ENCODE peak calls at places on chromosomes 5 and 9, in four cellular contexts. Y is memory B cell, N is hypothalamus, H is Calu3. U is an unnamed sample.

GRCh38 chr9:116134981-116135380 is 18.6 kb upstream of the PAPPA start:
- DNase-seq in Y (no peak), N (no peak), H (no peak), U (no peak)

GRCh38 chr5:36897616-36898015 is 21.0 kb downstream of the NIPBL start:
- DNase-seq in Y (no peak), N (no peak), H (no peak), U (no peak)

GRCh38 chr5:59713488-59713844 is 180.1 kb downstream of the PDE4D start:
- DNase-seq in H (no peak), Y (no peak), N (no peak), U (no peak)

GRCh38 chr9:135023816-135024405 is 63.6 kb upstream of the OLFM1 start:
- DNase-seq in N (no peak), Y (no peak), H (no peak), U (no peak)

GRCh38 chr9:73270967-73271722 is 119.5 kb downstream of the ANXA1 start:
- DNase-seq in H (peak), N (no peak), Y (no peak), U (peak)

GRCh38 chr5:132136906-132137305 is 63.3 kb downstream of the CSF2 start:
- DNase-seq in Y (no peak), H (no peak), N (no peak), U (no peak)

GRCh38 chr5:30121092-30121491 is 1072.4 kb upstream of the CDH6 start:
- DNase-seq in N (no peak), H (no peak), Y (no peak), U (no peak)

GRCh38 chr5:157516626-157517325 is 56.8 kb downstream of the NIPAL4 start:
- DNase-seq in N (no peak), H (no peak), Y (no peak), U (peak)

GRCh38 chr5:172065431-172066065 is 59.1 kb upstream of the FBXW11 start:
- DNase-seq in H (no peak), Y (no peak), N (no peak), U (no peak)

GRCh38 chr5:172690258-172691075 is 49.4 kb downstream of the NEURL1B start:
- DNase-seq in N (no peak), Y (no peak), H (no peak), U (no peak)

GRCh38 chr9:130557077-130557468 is 22.3 kb upstream of the FUBP3 start:
- DNase-seq in H (no peak), N (no peak), Y (no peak), U (no peak)

GRCh38 chr5:76954383-76954763 is 1.5 kb downstream of the CRHBP start:
- DNase-seq in H (no peak), Y (no peak), N (no peak), U (no peak)

GRCh38 chr5:176447538-176447981 is 625 bp upstream of the FAF2 start:
- DNase-seq in H (no peak), N (no peak), Y (peak), U (no peak)

GRCh38 chr9:71490810-71491209 is 277.5 kb downstream of the CEMIP2 start:
- DNase-seq in N (no peak), H (peak), Y (no peak), U (no peak)

GRCh38 chr5:82160948-82161347 is 117.2 kb downstream of the RPS23 start:
- DNase-seq in N (no peak), H (no peak), Y (no peak), U (no peak)

GRCh38 chr5:125409101-125409495 is 662.7 kb upstream of the ZNF608 start:
- DNase-seq in Y (no peak), N (no peak), H (no peak), U (no peak)

GRCh38 chr5:6365977-6366590 is 12.3 kb downstream of the MED10 start:
- DNase-seq in Y (no peak), N (no peak), H (no peak), U (no peak)

GRCh38 chr5:168260353-168261211 is 30.9 kb upstream of the WWC1 start:
- DNase-seq in Y (no peak), N (no peak), H (no peak), U (no peak)

GRCh38 chr9:93299418-93300174 is 115.7 kb downstream of the WNK2 start:
- DNase-seq in N (no peak), Y (no peak), H (no peak), U (no peak)

GRCh38 chr5:172117977-172118701 is 69.9 kb downstream of the STK10 start:
- DNase-seq in Y (no peak), H (no peak), N (no peak), U (no peak)

GRCh38 chr9:93085676-93086075 is 10.3 kb upstream of the CARD19 start:
- DNase-seq in H (no peak), N (no peak), Y (no peak), U (no peak)

GRCh38 chr9:72691671-72692070 is 170.3 kb downstream of the TMC1 start:
- DNase-seq in H (no peak), Y (no peak), N (no peak), U (no peak)

GRCh38 chr5:139312075-139312474 is 18.5 kb downstream of the MATR3 start:
- DNase-seq in Y (no peak), N (no peak), H (no peak), U (no peak)

GRCh38 chr9:22078081-22078480 is 69.0 kb upstream of the CDKN2B start:
- DNase-seq in N (no peak), H (no peak), Y (no peak), U (no peak)

U was measured in H54.